ENCODE peak calls at places on chromosomes 6 and 20, in eight cellular contexts. H is astrocyte, T is H7, G is psoas muscle, W is endothelial cell of umbilical vein, D is adrenal gland, K is AG10803, A is right lobe of liver. X is an unnamed sample.
A peak's percentile ranks its signal among the peaks of the same experiment; 100 is the strongest.

GRCh38 chr6:104885518-104886043 is 25.9 kb upstream of the HACE1 start:
- DNase-seq in A (no peak), W (no peak), H (no peak), K (no peak), G (no peak), D (no peak), T (peak; percentile 41), X (no peak)

GRCh38 chr6:139409026-139409425 is 34.6 kb upstream of the CITED2 start:
- DNase-seq in D (no peak), W (no peak), H (peak; percentile 98), A (no peak), T (no peak), K (peak; percentile 97), G (no peak), X (peak; percentile 42)

GRCh38 chr20:50226093-50226974 is 35.7 kb downstream of the CEBPB start:
- DNase-seq in K (peak; percentile 70), T (no peak), H (peak; percentile 58), W (no peak), A (peak; percentile 50), G (peak; percentile 56), D (peak; percentile 61), X (peak; percentile 69)

GRCh38 chr6:69887714-69888345 is 21.5 kb downstream of the COL19A1 start:
- DNase-seq in A (no peak), G (no peak), K (no peak), T (no peak), W (no peak), H (no peak), D (no peak), X (no peak)

GRCh38 chr6:77131426-77131825 is 331.9 kb downstream of the HTR1B start:
- DNase-seq in W (no peak), D (no peak), H (no peak), T (no peak), G (no peak), K (no peak), A (no peak), X (no peak)

GRCh38 chr6:89610149-89610642 is 28.4 kb downstream of the LYRM2 start:
- DNase-seq in H (no peak), W (peak; percentile 54), T (peak; percentile 84), D (peak; percentile 57), K (peak; percentile 26), G (peak; percentile 68), A (peak; percentile 75), X (peak; percentile 32)

GRCh38 chr6:98469146-98469545 is 365.2 kb upstream of the POU3F2 start:
- DNase-seq in T (no peak), A (no peak), H (peak; percentile 60), K (no peak), W (no peak), D (no peak), G (no peak), X (no peak)

GRCh38 chr6:157865249-157865648 is 42.2 kb downstream of the SNX9 start:
- DNase-seq in G (no peak), W (no peak), D (no peak), A (no peak), T (no peak), K (no peak), H (no peak), X (no peak)

GRCh38 chr20:25514747-25515340 is 70.5 kb downstream of the NINL start:
- DNase-seq in W (no peak), T (no peak), H (no peak), G (no peak), D (no peak), K (no peak), A (no peak), X (no peak)

GRCh38 chr6:166588691-166589333 is 2.3 kb upstream of the RAMACL start:
- DNase-seq in G (no peak), T (peak; percentile 56), D (no peak), K (peak; percentile 92), H (peak; percentile 84), A (no peak), W (no peak), X (peak; percentile 54)

GRCh38 chr6:122622404-122622938 is 12.3 kb downstream of the PKIB start:
- DNase-seq in G (peak; percentile 9), K (no peak), A (no peak), W (no peak), H (peak; percentile 36), D (no peak), T (no peak), X (no peak)

GRCh38 chr6:112382778-112383177 is 35.6 kb downstream of the RFPL4B start:
- DNase-seq in H (no peak), W (no peak), G (no peak), K (no peak), D (no peak), A (no peak), T (no peak), X (no peak)

GRCh38 chr6:13404115-13404891 is 76.0 kb upstream of the TBC1D7 start:
- DNase-seq in H (peak; percentile 76), T (no peak), G (no peak), K (peak; percentile 54), A (no peak), W (peak; percentile 83), D (no peak), X (peak; percentile 64)

GRCh38 chr6:158131926-158132325 is 36.1 kb downstream of the SERAC1 start:
- DNase-seq in K (no peak), W (peak; percentile 53), A (no peak), T (no peak), D (no peak), H (no peak), G (no peak), X (peak; percentile 35)

GRCh38 chr20:6595704-6596103 is 171.8 kb upstream of the BMP2 start:
- DNase-seq in W (peak; percentile 82), T (no peak), G (no peak), H (peak; percentile 96), A (no peak), K (peak; percentile 13), D (no peak), X (peak; percentile 12)

DNA sequence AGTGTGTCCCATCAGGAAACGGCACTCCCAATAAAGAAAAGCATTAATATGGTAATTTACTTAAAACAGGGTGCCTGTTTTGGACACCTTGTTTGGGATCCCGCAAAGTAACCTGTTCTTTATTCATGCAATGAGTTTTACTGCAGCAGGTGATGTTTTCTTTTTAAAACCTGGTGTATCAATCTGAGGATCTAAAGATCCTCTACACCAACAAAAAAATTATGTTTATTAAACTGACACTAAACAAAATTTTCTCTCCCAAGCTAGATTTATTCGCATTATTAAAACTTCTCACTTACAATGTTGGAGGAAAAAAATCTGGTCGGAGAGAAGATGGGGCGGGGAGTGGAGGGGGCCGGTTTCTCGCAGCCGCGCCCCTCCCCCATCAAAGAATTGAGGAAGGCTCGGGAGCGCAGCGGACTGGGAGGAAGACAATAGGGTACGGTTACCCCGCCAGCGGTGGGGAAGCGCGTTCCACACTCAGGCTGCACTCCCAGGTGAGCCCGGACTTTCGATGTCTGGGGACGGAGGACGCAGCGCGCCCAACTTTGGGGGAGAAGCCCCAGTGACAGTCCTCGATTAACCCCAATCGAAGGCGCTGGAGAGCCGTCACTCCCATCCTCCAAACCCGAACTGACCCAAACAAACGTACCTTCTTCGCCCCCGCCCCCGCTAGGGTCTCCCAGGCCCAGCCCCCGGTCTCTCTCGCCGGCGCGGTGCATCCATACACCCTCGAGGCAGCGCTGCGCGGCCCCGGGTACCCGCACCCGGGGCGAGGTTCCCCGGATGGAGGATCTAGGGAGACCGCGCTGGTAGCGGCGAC is 1.3 kb downstream of the CD24 start:
- DNase-seq in T (peak; percentile 79), W (no peak), K (no peak), A (peak; percentile 65), D (peak; percentile 16), G (no peak), H (no peak), X (no peak)
- H3K4me3 ChIP-seq in T (peak overlapping the region; percentile 99), W (no peak overlapping the region), K (peak overlapping the region; percentile 37), A (peak overlapping the region; percentile 58), D (no peak overlapping the region), G (peak overlapping the region; percentile 52), H (peak overlapping the region; percentile 52), X (no peak overlapping the region)

GRCh38 chr6:162615016-162615717 is 112.4 kb downstream of the PRKN start:
- DNase-seq in H (no peak), D (peak; percentile 36), W (no peak), G (no peak), K (no peak), A (no peak), T (no peak), X (peak; percentile 62)
- H3K4me3 ChIP-seq in H (no peak overlapping the region), D (no peak overlapping the region), W (no peak overlapping the region), G (no peak overlapping the region), K (no peak overlapping the region), A (no peak overlapping the region), T (no peak overlapping the region), X (no peak overlapping the region)

GRCh38 chr6:37696220-37696840 is 1.4 kb downstream of the MDGA1 start:
- DNase-seq in D (peak; percentile 45), K (peak; percentile 43), A (no peak), W (peak; percentile 24), T (peak; percentile 78), G (peak; percentile 34), H (peak; percentile 42), X (peak; percentile 38)

GRCh38 chr6:37695273-37695672 is 2.4 kb downstream of the MDGA1 start:
- DNase-seq in W (no peak), H (no peak), T (no peak), K (no peak), G (no peak), A (no peak), D (no peak), X (no peak)

GRCh38 chr6:37696841-37697735 is 595 bp downstream of the MDGA1 start:
- DNase-seq in D (peak; percentile 39), H (peak; percentile 12), K (peak; percentile 12), W (peak; percentile 19), G (peak; percentile 39), T (peak; percentile 79), A (no peak), X (no peak)

GRCh38 chr6:37694259-37694658 is 3.4 kb downstream of the MDGA1 start:
- DNase-seq in G (no peak), H (no peak), T (no peak), W (no peak), K (no peak), D (no peak), A (no peak), X (no peak)

GRCh38 chr6:37695857-37696219 is 1.8 kb downstream of the MDGA1 start:
- DNase-seq in A (no peak), K (peak; percentile 13), H (peak; percentile 29), G (no peak), T (peak; percentile 75), W (peak; percentile 10), D (no peak), X (no peak)
- H3K4me3 ChIP-seq in A (no peak overlapping the region), K (peak overlapping the region; percentile 74), H (peak overlapping the region; percentile 71), G (peak overlapping the region; percentile 86), T (no peak overlapping the region), W (no peak overlapping the region), D (no peak overlapping the region), X (peak overlapping the region; percentile 48)

GRCh38 chr6:27891300-27891913 is 20.8 kb downstream of the OR2B2 start:
- DNase-seq in G (no peak), H (no peak), T (no peak), D (no peak), K (no peak), W (no peak), A (no peak), X (no peak)

GRCh38 chr6:27890351-27891299 is 21.6 kb downstream of the OR2B2 start:
- DNase-seq in T (peak; percentile 80), H (peak; percentile 95), D (no peak), G (peak; percentile 24), W (peak; percentile 94), K (peak; percentile 93), A (peak; percentile 70), X (peak; percentile 95)

GRCh38 chr6:27889275-27889627 is 22.9 kb downstream of the OR2B2 start:
- DNase-seq in K (no peak), W (no peak), T (no peak), H (no peak), D (no peak), A (no peak), G (no peak), X (peak; percentile 25)

GRCh38 chr6:27889628-27890315 is 22.4 kb downstream of the OR2B2 start:
- DNase-seq in T (peak; percentile 41), D (no peak), A (no peak), K (no peak), G (no peak), H (no peak), W (no peak), X (no peak)

GRCh38 chr6:27888576-27888975 is 23.6 kb downstream of the OR2B2 start:
- DNase-seq in T (peak; percentile 60), K (no peak), A (no peak), G (no peak), D (no peak), W (no peak), H (no peak), X (no peak)
- H3K4me3 ChIP-seq in T (no peak overlapping the region), K (no peak overlapping the region), A (no peak overlapping the region), G (no peak overlapping the region), D (no peak overlapping the region), W (no peak overlapping the region), H (no peak overlapping the region), X (no peak overlapping the region)

X was measured in fibroblast of mammary gland.